ENCODE peak calls at places on chromosomes 6 and 20, in nine cellular contexts. One of them, this sample, is unnamed.
A peak's percentile ranks its signal among the peaks of the same experiment; 100 is the strongest.

GRCh38 chr20:44081888-44082287 is 105.1 kb downstream of the JPH2 start:
- DNase-seq in astrocyte of the spinal cord: no peak
- DNase-seq in type B pancreatic cell: no peak
- DNase-seq in GM13977: no peak
- DNase-seq in pancreas: no peak
- DNase-seq in upper lobe of right lung: no peak
- DNase-seq in BJ: no peak
- DNase-seq in left ventricle myocardium inferior: no peak
- DNase-seq in fibroblast of lung: no peak
- DNase-seq in this sample: no peak

GRCh38 chr6:142952614-142953013 is 7.6 kb upstream of the HIVEP2 start:
- DNase-seq in astrocyte of the spinal cord: no peak
- DNase-seq in type B pancreatic cell: no peak
- DNase-seq in GM13977: peak; percentile 52
- DNase-seq in pancreas: no peak
- DNase-seq in upper lobe of right lung: no peak
- DNase-seq in BJ: no peak
- DNase-seq in left ventricle myocardium inferior: no peak
- DNase-seq in fibroblast of lung: no peak
- DNase-seq in this sample: no peak

GRCh38 chr20:48076772-48077171 is 291.5 kb upstream of the SULF2 start:
- DNase-seq in astrocyte of the spinal cord: no peak
- DNase-seq in type B pancreatic cell: no peak
- DNase-seq in GM13977: no peak
- DNase-seq in pancreas: no peak
- DNase-seq in upper lobe of right lung: no peak
- DNase-seq in BJ: no peak
- DNase-seq in left ventricle myocardium inferior: no peak
- DNase-seq in fibroblast of lung: no peak
- DNase-seq in this sample: no peak

GRCh38 chr20:10667077-10667401 is 6.8 kb downstream of the JAG1 start:
- DNase-seq in astrocyte of the spinal cord: no peak
- DNase-seq in type B pancreatic cell: no peak
- DNase-seq in GM13977: no peak
- DNase-seq in pancreas: peak; percentile 35
- DNase-seq in upper lobe of right lung: no peak
- DNase-seq in BJ: no peak
- DNase-seq in left ventricle myocardium inferior: no peak
- DNase-seq in fibroblast of lung: no peak
- DNase-seq in this sample: no peak

GRCh38 chr6:37566209-37566859 is 66.6 kb upstream of the CCDC167 start:
- DNase-seq in astrocyte of the spinal cord: peak; percentile 43
- DNase-seq in type B pancreatic cell: peak; percentile 85
- DNase-seq in GM13977: peak; percentile 90
- DNase-seq in pancreas: no peak
- DNase-seq in upper lobe of right lung: peak; percentile 69
- DNase-seq in BJ: no peak
- DNase-seq in left ventricle myocardium inferior: peak; percentile 47
- DNase-seq in fibroblast of lung: peak; percentile 39
- DNase-seq in this sample: peak; percentile 81

GRCh38 chr20:59634435-59635005 is 30.2 kb downstream of the PHACTR3 start:
- DNase-seq in astrocyte of the spinal cord: no peak
- DNase-seq in type B pancreatic cell: peak; percentile 53
- DNase-seq in GM13977: no peak
- DNase-seq in pancreas: no peak
- DNase-seq in upper lobe of right lung: no peak
- DNase-seq in BJ: no peak
- DNase-seq in left ventricle myocardium inferior: no peak
- DNase-seq in fibroblast of lung: no peak
- DNase-seq in this sample: no peak

GRCh38 chr20:45861157-45862075 is 4.0 kb downstream of the ZSWIM3 start:
- DNase-seq in astrocyte of the spinal cord: no peak
- DNase-seq in type B pancreatic cell: no peak
- DNase-seq in GM13977: no peak
- DNase-seq in pancreas: no peak
- DNase-seq in upper lobe of right lung: no peak
- DNase-seq in BJ: no peak
- DNase-seq in left ventricle myocardium inferior: no peak
- DNase-seq in fibroblast of lung: no peak
- DNase-seq in this sample: peak; percentile 30

GRCh38 chr6:16064687-16065086 is 64.2 kb upstream of the MYLIP start:
- DNase-seq in astrocyte of the spinal cord: no peak
- DNase-seq in type B pancreatic cell: no peak
- DNase-seq in GM13977: no peak
- DNase-seq in pancreas: no peak
- DNase-seq in upper lobe of right lung: no peak
- DNase-seq in BJ: no peak
- DNase-seq in left ventricle myocardium inferior: no peak
- DNase-seq in fibroblast of lung: no peak
- DNase-seq in this sample: no peak

GRCh38 chr6:10655508-10656055 is 38.8 kb downstream of the C6orf52 start:
- DNase-seq in astrocyte of the spinal cord: no peak
- DNase-seq in type B pancreatic cell: no peak
- DNase-seq in GM13977: peak; percentile 31
- DNase-seq in pancreas: no peak
- DNase-seq in upper lobe of right lung: no peak
- DNase-seq in BJ: no peak
- DNase-seq in left ventricle myocardium inferior: no peak
- DNase-seq in fibroblast of lung: no peak
- DNase-seq in this sample: no peak

GRCh38 chr6:154471609-154472362 is 38.7 kb downstream of the CNKSR3 start:
- DNase-seq in astrocyte of the spinal cord: no peak
- DNase-seq in type B pancreatic cell: no peak
- DNase-seq in GM13977: no peak
- DNase-seq in pancreas: no peak
- DNase-seq in upper lobe of right lung: no peak
- DNase-seq in BJ: no peak
- DNase-seq in left ventricle myocardium inferior: no peak
- DNase-seq in fibroblast of lung: no peak
- DNase-seq in this sample: no peak

GRCh38 chr20:55961351-55962320 is 43.7 kb downstream of the CBLN4 start:
- DNase-seq in astrocyte of the spinal cord: no peak
- DNase-seq in type B pancreatic cell: no peak
- DNase-seq in GM13977: no peak
- DNase-seq in pancreas: no peak
- DNase-seq in upper lobe of right lung: no peak
- DNase-seq in BJ: no peak
- DNase-seq in left ventricle myocardium inferior: no peak
- DNase-seq in fibroblast of lung: no peak
- DNase-seq in this sample: no peak

GRCh38 chr6:109978174-109979032 is at the start of gene GPR6:
- DNase-seq in astrocyte of the spinal cord: peak; percentile 47
- DNase-seq in type B pancreatic cell: peak; percentile 86
- DNase-seq in GM13977: peak; percentile 78
- DNase-seq in pancreas: peak; percentile 65
- DNase-seq in upper lobe of right lung: peak; percentile 83
- DNase-seq in BJ: no peak
- DNase-seq in left ventricle myocardium inferior: peak; percentile 51
- DNase-seq in fibroblast of lung: peak; percentile 48
- DNase-seq in this sample: peak; percentile 66

GRCh38 chr20:41030536-41031242 is 2.1 kb downstream of the TOP1 start:
- DNase-seq in astrocyte of the spinal cord: peak; percentile 39
- DNase-seq in type B pancreatic cell: no peak
- DNase-seq in GM13977: peak; percentile 17
- DNase-seq in pancreas: no peak
- DNase-seq in upper lobe of right lung: no peak
- DNase-seq in BJ: no peak
- DNase-seq in left ventricle myocardium inferior: no peak
- DNase-seq in fibroblast of lung: peak; percentile 90
- DNase-seq in this sample: no peak

GRCh38 chr6:26329763-26330511 is 35.1 kb upstream of the BTN3A2 start:
- DNase-seq in astrocyte of the spinal cord: peak; percentile 63
- DNase-seq in type B pancreatic cell: no peak
- DNase-seq in GM13977: no peak
- DNase-seq in pancreas: no peak
- DNase-seq in upper lobe of right lung: no peak
- DNase-seq in BJ: no peak
- DNase-seq in left ventricle myocardium inferior: no peak
- DNase-seq in fibroblast of lung: peak; percentile 74
- DNase-seq in this sample: peak; percentile 76

GRCh38 chr20:14882846-14883245 is 545.4 kb upstream of the FLRT3 start:
- DNase-seq in astrocyte of the spinal cord: no peak
- DNase-seq in type B pancreatic cell: no peak
- DNase-seq in GM13977: no peak
- DNase-seq in pancreas: no peak
- DNase-seq in upper lobe of right lung: no peak
- DNase-seq in BJ: no peak
- DNase-seq in left ventricle myocardium inferior: no peak
- DNase-seq in fibroblast of lung: no peak
- DNase-seq in this sample: no peak

GRCh38 chr6:166541366-166541765 is 45.1 kb downstream of the RAMACL start:
- DNase-seq in astrocyte of the spinal cord: no peak
- DNase-seq in type B pancreatic cell: no peak
- DNase-seq in GM13977: no peak
- DNase-seq in pancreas: no peak
- DNase-seq in upper lobe of right lung: no peak
- DNase-seq in BJ: no peak
- DNase-seq in left ventricle myocardium inferior: no peak
- DNase-seq in fibroblast of lung: no peak
- DNase-seq in this sample: peak; percentile 12

GRCh38 chr6:110285306-110286060 is 72.7 kb downstream of the METTL24 start:
- DNase-seq in astrocyte of the spinal cord: no peak
- DNase-seq in type B pancreatic cell: no peak
- DNase-seq in GM13977: no peak
- DNase-seq in pancreas: no peak
- DNase-seq in upper lobe of right lung: no peak
- DNase-seq in BJ: no peak
- DNase-seq in left ventricle myocardium inferior: no peak
- DNase-seq in fibroblast of lung: no peak
- DNase-seq in this sample: no peak

GRCh38 chr6:71181565-71181964 is 107.0 kb upstream of the OGFRL1 start:
- DNase-seq in astrocyte of the spinal cord: peak; percentile 77
- DNase-seq in type B pancreatic cell: no peak
- DNase-seq in GM13977: no peak
- DNase-seq in pancreas: no peak
- DNase-seq in upper lobe of right lung: no peak
- DNase-seq in BJ: peak; percentile 67
- DNase-seq in left ventricle myocardium inferior: no peak
- DNase-seq in fibroblast of lung: peak; percentile 52
- DNase-seq in this sample: peak; percentile 60

GRCh38 chr6:83558975-83559374 is 46.6 kb downstream of the PRSS35 start:
- DNase-seq in astrocyte of the spinal cord: no peak
- DNase-seq in type B pancreatic cell: no peak
- DNase-seq in GM13977: no peak
- DNase-seq in pancreas: no peak
- DNase-seq in upper lobe of right lung: no peak
- DNase-seq in BJ: no peak
- DNase-seq in left ventricle myocardium inferior: no peak
- DNase-seq in fibroblast of lung: no peak
- DNase-seq in this sample: no peak

GRCh38 chr6:15344831-15345230 is 99.0 kb downstream of the JARID2 start:
- DNase-seq in astrocyte of the spinal cord: no peak
- DNase-seq in type B pancreatic cell: no peak
- DNase-seq in GM13977: no peak
- DNase-seq in pancreas: no peak
- DNase-seq in upper lobe of right lung: no peak
- DNase-seq in BJ: no peak
- DNase-seq in left ventricle myocardium inferior: no peak
- DNase-seq in fibroblast of lung: peak; percentile 56
- DNase-seq in this sample: no peak

GRCh38 chr6:39965716-39966115 is 31.5 kb upstream of the MOCS1 start:
- DNase-seq in astrocyte of the spinal cord: no peak
- DNase-seq in type B pancreatic cell: no peak
- DNase-seq in GM13977: no peak
- DNase-seq in pancreas: no peak
- DNase-seq in upper lobe of right lung: no peak
- DNase-seq in BJ: no peak
- DNase-seq in left ventricle myocardium inferior: no peak
- DNase-seq in fibroblast of lung: no peak
- DNase-seq in this sample: no peak

GRCh38 chr20:48626226-48626937 is 201.4 kb downstream of the PREX1 start:
- DNase-seq in astrocyte of the spinal cord: no peak
- DNase-seq in type B pancreatic cell: no peak
- DNase-seq in GM13977: no peak
- DNase-seq in pancreas: no peak
- DNase-seq in upper lobe of right lung: no peak
- DNase-seq in BJ: peak; percentile 15
- DNase-seq in left ventricle myocardium inferior: no peak
- DNase-seq in fibroblast of lung: peak; percentile 30
- DNase-seq in this sample: no peak

GRCh38 chr6:85458184-85458583 is 8.3 kb downstream of the NT5E start:
- DNase-seq in astrocyte of the spinal cord: no peak
- DNase-seq in type B pancreatic cell: no peak
- DNase-seq in GM13977: no peak
- DNase-seq in pancreas: no peak
- DNase-seq in upper lobe of right lung: no peak
- DNase-seq in BJ: no peak
- DNase-seq in left ventricle myocardium inferior: no peak
- DNase-seq in fibroblast of lung: no peak
- DNase-seq in this sample: no peak

GRCh38 chr6:28864321-28864923 is 59.4 kb downstream of the TRIM27 start:
- DNase-seq in astrocyte of the spinal cord: no peak
- DNase-seq in type B pancreatic cell: no peak
- DNase-seq in GM13977: peak; percentile 49
- DNase-seq in pancreas: no peak
- DNase-seq in upper lobe of right lung: no peak
- DNase-seq in BJ: no peak
- DNase-seq in left ventricle myocardium inferior: no peak
- DNase-seq in fibroblast of lung: no peak
- DNase-seq in this sample: no peak
- TF ChIP-seq CTCF in astrocyte of the spinal cord: no peak
- TF ChIP-seq CTCF in type B pancreatic cell: no peak
- TF ChIP-seq CTCF in GM13977: peak; percentile 30
- TF ChIP-seq CTCF in pancreas: no peak
- TF ChIP-seq CTCF in upper lobe of right lung: peak; percentile 4
- TF ChIP-seq CTCF in BJ: no peak
- TF ChIP-seq CTCF in left ventricle myocardium inferior: no peak
- TF ChIP-seq CTCF in fibroblast of lung: no peak
- TF ChIP-seq CTCF in this sample: no peak

GRCh38 chr20:11912013-11912663 is 5.6 kb upstream of the BTBD3 start:
- DNase-seq in astrocyte of the spinal cord: no peak
- DNase-seq in type B pancreatic cell: no peak
- DNase-seq in GM13977: peak; percentile 13
- DNase-seq in pancreas: no peak
- DNase-seq in upper lobe of right lung: no peak
- DNase-seq in BJ: no peak
- DNase-seq in left ventricle myocardium inferior: no peak
- DNase-seq in fibroblast of lung: peak; percentile 23
- DNase-seq in this sample: no peak
- TF ChIP-seq CTCF in astrocyte of the spinal cord: peak; percentile 57
- TF ChIP-seq CTCF in type B pancreatic cell: peak; percentile 65
- TF ChIP-seq CTCF in GM13977: peak; percentile 75
- TF ChIP-seq CTCF in pancreas: no peak
- TF ChIP-seq CTCF in upper lobe of right lung: peak; percentile 45
- TF ChIP-seq CTCF in BJ: peak; percentile 46
- TF ChIP-seq CTCF in left ventricle myocardium inferior: peak; percentile 55
- TF ChIP-seq CTCF in fibroblast of lung: peak; percentile 46
- TF ChIP-seq CTCF in this sample: no peak

GRCh38 chr6:53484409-53485280 is 60.3 kb downstream of the GCLC start:
- DNase-seq in astrocyte of the spinal cord: peak; percentile 78
- DNase-seq in type B pancreatic cell: no peak
- DNase-seq in GM13977: peak; percentile 15
- DNase-seq in pancreas: peak; percentile 55
- DNase-seq in upper lobe of right lung: no peak
- DNase-seq in BJ: no peak
- DNase-seq in left ventricle myocardium inferior: no peak
- DNase-seq in fibroblast of lung: peak; percentile 86
- DNase-seq in this sample: peak; percentile 64
- TF ChIP-seq CTCF in astrocyte of the spinal cord: peak; percentile 92
- TF ChIP-seq CTCF in type B pancreatic cell: peak; percentile 99
- TF ChIP-seq CTCF in GM13977: peak; percentile 90
- TF ChIP-seq CTCF in pancreas: peak; percentile 71
- TF ChIP-seq CTCF in upper lobe of right lung: peak; percentile 98
- TF ChIP-seq CTCF in BJ: peak; percentile 88
- TF ChIP-seq CTCF in left ventricle myocardium inferior: peak; percentile 99
- TF ChIP-seq CTCF in fibroblast of lung: peak; percentile 99
- TF ChIP-seq CTCF in this sample: peak; percentile 71

GRCh38 chr6:151436300-151436699 is 15.6 kb downstream of the RMND1 start:
- DNase-seq in astrocyte of the spinal cord: no peak
- DNase-seq in type B pancreatic cell: no peak
- DNase-seq in GM13977: no peak
- DNase-seq in pancreas: no peak
- DNase-seq in upper lobe of right lung: no peak
- DNase-seq in BJ: no peak
- DNase-seq in left ventricle myocardium inferior: no peak
- DNase-seq in fibroblast of lung: no peak
- DNase-seq in this sample: no peak
- TF ChIP-seq CTCF in astrocyte of the spinal cord: no peak
- TF ChIP-seq CTCF in type B pancreatic cell: no peak
- TF ChIP-seq CTCF in GM13977: no peak
- TF ChIP-seq CTCF in pancreas: no peak
- TF ChIP-seq CTCF in upper lobe of right lung: no peak
- TF ChIP-seq CTCF in BJ: no peak
- TF ChIP-seq CTCF in left ventricle myocardium inferior: no peak
- TF ChIP-seq CTCF in fibroblast of lung: no peak
- TF ChIP-seq CTCF in this sample: no peak

This sample was measured in Calu3.